ENCODE peak calls at places on chromosomes 2 and 18, in four cellular contexts. I is small intestine, J is spleen, H is heart right ventricle. G is an unnamed sample. For H3K9me3, the result is how much of the 10 kb centered on the place peaks cover.

GRCh38 chr2:50751255-50752069 is 280.5 kb downstream of the NRXN1 start:
- DNase-seq in J (no peak), I (no peak), H (no peak), G (no peak)

GRCh38 chr2:65103013-65103720 is 26.7 kb downstream of the RAB1A start:
- DNase-seq in I (no peak), H (no peak), J (no peak), G (no peak)

GRCh38 chr2:3972377-3972776 is 269.0 kb downstream of the DCDC2C start:
- DNase-seq in J (no peak), H (no peak), I (no peak), G (no peak)

GRCh38 chr2:12363569-12363968 is 353.2 kb upstream of the TRIB2 start:
- DNase-seq in I (no peak), H (no peak), J (no peak), G (no peak)

GRCh38 chr2:160658851-160659250 is 165.2 kb upstream of the RBMS1 start:
- DNase-seq in J (no peak), H (no peak), I (no peak), G (no peak)

GRCh38 chr2:210445116-210445707 is 31.3 kb downstream of the LANCL1 start:
- DNase-seq in J (no peak), H (no peak), I (peak), G (no peak)

GRCh38 chr18:76386886-76387285 is 108.2 kb downstream of the ZNF516 start:
- DNase-seq in I (no peak), H (no peak), J (no peak), G (no peak)

GRCh38 chr2:95374451-95374915 is 28.0 kb upstream of the FAHD2A start:
- DNase-seq in J (peak), H (no peak), I (no peak), G (no peak)

GRCh38 chr2:224584111-224584764 is 925 bp downstream of the CUL3 start:
- DNase-seq in J (peak), H (peak), I (peak), G (peak)

GRCh38 chr2:109143214-109144187 is 14.5 kb downstream of the SH3RF3 start:
- DNase-seq in H (no peak), I (peak), J (no peak), G (no peak)

GRCh38 chr2:216064014-216064630 is 17.5 kb downstream of the PECR start:
- DNase-seq in H (no peak), I (no peak), J (no peak), G (no peak)

GRCh38 chr18:21100141-21100540 is 11.5 kb downstream of the ROCK1 start:
- DNase-seq in I (no peak), J (no peak), H (no peak), G (no peak)

GRCh38 chr18:5103693-5104092 is 93.4 kb downstream of the AKAIN1 start:
- DNase-seq in J (no peak), I (no peak), H (no peak), G (no peak)

GRCh38 chr2:54486766-54487165 is 30.6 kb downstream of the SPTBN1 start:
- DNase-seq in I (no peak), H (no peak), J (no peak), G (no peak)

GRCh38 chr18:58687871-58688308 is 16.6 kb downstream of the MALT1 start:
- DNase-seq in I (peak), J (no peak), H (no peak), G (no peak)

GRCh38 chr2:223101340-223102039 is 49.5 kb downstream of the KCNE4 start:
- DNase-seq in I (peak), H (no peak), J (no peak), G (no peak)

GRCh38 chr2:207813942-207814341 is 44.2 kb upstream of the FZD5 start:
- DNase-seq in J (no peak), I (no peak), H (no peak), G (no peak)

GRCh38 chr2:27032495-27033252 is at the start of gene TMEM214:
- DNase-seq in J (peak), H (peak), I (peak), G (peak)

GRCh38 chr2:56127013-56127772 is 56.6 kb upstream of the CCDC85A start:
- DNase-seq in I (no peak), H (no peak), J (no peak), G (no peak)

GRCh38 chr2:72150157-72150960 is 2.7 kb upstream of the CYP26B1 start:
- DNase-seq in H (peak), J (peak), I (peak), G (peak)

GRCh38 chr18:13435596-13436333 is 217.2 kb downstream of the LDLRAD4 start:
- DNase-seq in J (no peak), I (no peak), H (no peak), G (peak)

GRCh38 chr2:42951263-42951938 is 159.0 kb upstream of the HAAO start:
- DNase-seq in I (no peak), H (peak), J (no peak), G (no peak)

GRCh38 chr2:1227289-1227900 is 185.9 kb upstream of the TPO start:
- DNase-seq in I (no peak), H (peak), J (peak), G (no peak)

GRCh38 chr2:121368155-121368554 is 83.2 kb upstream of the TFCP2L1 start:
- DNase-seq in I (no peak), H (no peak), J (no peak), G (no peak)

GRCh38 chr2:188701836-188702235 is 272.3 kb upstream of the COL3A1 start:
- DNase-seq in I (no peak), J (no peak), H (no peak), G (no peak)

GRCh38 chr2:8223731-8224678 is 457.9 kb upstream of the ID2 start:
- DNase-seq in H (no peak), J (no peak), I (no peak), G (no peak)

DNA sequence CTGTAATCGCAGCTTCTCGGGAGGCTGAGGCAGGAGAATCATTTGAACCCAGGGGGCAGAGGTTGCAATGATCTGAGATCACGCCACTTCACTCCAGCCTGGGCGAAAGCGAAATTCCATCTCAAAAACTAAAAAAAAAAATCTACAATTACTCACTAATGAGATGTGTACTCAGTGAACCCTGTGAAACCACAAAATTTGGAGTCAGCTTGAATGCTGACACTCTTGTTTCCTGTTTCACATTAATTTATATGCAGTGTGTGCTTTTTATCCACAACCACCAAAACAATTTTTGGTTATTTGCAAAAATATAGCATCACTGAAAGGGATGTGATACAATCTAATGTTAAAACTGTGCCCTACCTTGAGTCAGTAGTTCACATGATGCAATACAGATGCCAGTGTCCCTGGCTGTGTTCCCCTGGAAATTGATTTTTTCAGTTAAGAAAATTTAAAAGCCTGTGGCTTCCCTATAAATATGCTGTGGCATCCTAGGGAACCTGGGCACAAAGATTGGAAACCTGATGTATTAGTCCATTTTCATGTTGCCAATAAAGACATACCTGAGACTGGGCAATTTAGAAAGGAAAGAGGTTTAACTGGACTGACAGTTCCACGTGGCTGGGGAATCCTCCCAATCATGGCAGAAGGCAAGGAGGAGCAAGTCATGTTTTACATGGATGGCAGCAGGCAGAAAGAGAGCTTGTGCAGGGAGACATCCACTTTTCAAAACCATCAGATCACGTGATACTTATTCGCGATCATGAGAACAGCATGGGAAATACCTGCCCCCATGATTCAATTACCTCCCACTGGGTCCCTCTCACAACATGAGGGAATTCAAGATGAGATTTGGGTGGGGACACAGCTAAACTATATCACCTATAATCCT is 337.5 kb upstream of the NT5C1B start:
- DNase-seq in I (no peak), H (no peak), J (no peak), G (no peak)
- H3K27ac ChIP-seq in I (no peak), H (no peak), J (no peak), G (peak)

GRCh38 chr18:79776674-79777073 is 21.1 kb upstream of the KCNG2 start:
- DNase-seq in H (no peak), I (no peak), J (no peak), G (no peak)
- H3K9me3 ChIP-seq in H (under half), I (under half), J (under half), G (under half)

GRCh38 chr2:105751272-105751671 is 6.6 kb downstream of the NCK2 start:
- DNase-seq in H (no peak), I (no peak), J (no peak), G (no peak)

GRCh38 chr2:105753380-105753779 is 8.7 kb downstream of the NCK2 start:
- DNase-seq in H (no peak), J (no peak), I (peak), G (no peak)

GRCh38 chr2:105754011-105754410 is 9.3 kb downstream of the NCK2 start:
- DNase-seq in J (no peak), H (no peak), I (no peak), G (no peak)

GRCh38 chr2:105750735-105751134 is 6.0 kb downstream of the NCK2 start:
- DNase-seq in H (no peak), I (no peak), J (no peak), G (no peak)

DNA sequence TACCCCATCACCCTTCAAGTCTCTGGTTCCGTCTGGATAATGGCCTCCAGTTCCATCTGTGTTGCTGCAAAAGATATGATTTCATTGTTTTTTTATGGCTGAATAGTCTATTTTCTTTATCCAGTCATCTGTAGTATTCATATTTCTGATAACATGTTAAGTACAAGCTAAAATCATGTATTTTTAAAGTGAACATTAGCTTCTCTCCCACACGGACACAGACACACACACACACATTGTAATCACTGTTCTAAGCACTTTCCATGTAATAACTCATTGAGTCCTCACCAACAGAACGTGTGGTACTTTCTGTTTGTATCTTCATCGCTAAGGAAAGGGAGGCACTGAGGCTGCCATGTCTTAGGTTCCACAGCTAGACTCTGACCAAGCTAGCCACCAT is 8.0 kb downstream of the NCK2 start:
- DNase-seq in J (no peak), I (no peak), H (no peak), G (no peak)
- H3K27ac ChIP-seq in J (peak), I (peak), H (no peak), G (no peak)

DNA sequence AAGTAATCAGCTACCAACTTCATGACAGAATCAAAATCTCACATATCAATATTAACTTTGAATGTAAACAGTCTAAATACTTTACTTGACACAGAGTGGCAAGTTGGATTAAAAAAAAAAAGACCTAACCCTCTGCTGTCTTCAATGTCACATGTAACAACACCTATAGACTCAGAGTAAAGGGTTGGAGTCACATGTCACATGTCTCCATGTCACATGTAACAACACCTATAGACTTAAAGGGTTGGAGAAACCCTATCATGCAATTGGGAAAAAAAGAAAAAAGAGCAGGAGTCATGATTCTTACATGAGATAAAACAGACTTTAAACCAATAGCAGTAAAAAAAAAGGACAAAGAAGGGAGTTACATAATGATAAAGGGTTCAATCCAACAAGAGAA is 665.3 kb upstream of the LRRTM1 start:
- DNase-seq in I (no peak), H (no peak), J (no peak), G (no peak)
- H3K9me3 ChIP-seq in I (under half), H (half or more), J (half or more), G (under half)

DNA sequence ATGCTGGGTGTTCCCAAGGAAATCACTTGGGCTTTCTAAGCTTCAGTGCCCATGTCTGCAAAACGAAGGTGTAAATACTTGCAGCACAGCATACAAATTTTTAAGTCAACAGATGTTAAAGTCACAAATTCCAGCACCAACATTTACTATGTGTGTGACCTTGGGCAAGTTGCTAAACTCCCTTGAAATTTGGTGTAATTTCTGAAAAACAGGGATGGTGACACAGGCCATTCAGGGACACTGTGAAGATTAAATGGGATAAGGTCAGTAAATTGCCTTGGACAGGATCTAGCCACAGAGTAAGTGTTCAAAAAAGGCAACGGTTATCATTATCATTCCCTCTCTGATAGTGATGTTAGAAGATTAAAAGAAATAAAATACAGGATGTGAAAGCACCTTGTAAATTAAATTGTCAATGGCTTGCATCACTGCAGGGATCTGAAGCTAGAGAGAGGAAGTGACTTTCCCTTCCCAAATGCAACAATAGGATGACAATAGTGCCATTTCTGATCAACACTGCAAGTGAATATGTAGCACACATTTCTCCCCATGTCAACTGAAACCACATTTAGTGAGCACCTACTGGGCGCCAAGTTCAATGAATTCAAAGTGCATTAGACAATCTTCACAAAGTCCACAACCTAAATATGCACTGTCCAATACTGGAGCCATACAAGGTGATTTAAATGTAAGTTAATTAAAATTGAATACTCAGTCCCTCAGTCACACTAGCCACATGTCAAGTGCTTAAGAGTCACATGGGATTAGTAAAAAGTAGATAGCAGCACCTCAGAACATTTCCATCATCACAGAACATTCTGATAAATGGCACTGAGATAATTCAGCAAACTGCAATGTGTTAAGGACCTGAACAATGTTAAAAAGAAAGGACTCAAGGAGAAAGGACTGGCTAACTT is 81.2 kb downstream of the STK39 start:
- DNase-seq in H (no peak), J (no peak), I (no peak), G (no peak)
- H3K27ac ChIP-seq in H (no peak), J (no peak), I (no peak), G (peak)

DNA sequence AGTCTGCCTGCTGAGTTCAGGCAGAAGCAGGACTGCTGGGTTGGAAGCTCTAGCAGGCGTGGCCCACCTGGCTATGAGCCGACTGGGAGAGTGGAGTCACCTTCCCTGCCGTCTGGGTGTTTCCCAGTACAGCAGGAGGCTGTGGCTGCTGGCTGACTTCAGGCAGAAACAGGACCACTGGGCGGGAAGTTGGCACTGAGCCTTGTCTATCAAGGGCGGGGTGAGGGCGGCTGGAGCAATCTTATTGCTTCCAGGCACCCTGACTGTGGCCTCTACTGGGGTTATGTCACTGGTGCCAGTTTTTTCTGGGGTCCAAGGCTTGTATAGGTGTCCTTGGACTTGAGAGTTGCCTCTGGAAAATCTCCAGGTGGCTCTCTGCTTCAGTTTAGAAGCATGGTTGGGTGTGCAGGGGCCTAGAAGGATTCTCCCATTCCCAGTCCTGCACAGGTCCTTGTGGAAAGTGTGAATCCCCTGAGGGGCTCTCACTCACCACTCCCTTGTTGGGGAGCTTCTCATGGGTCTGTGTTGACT is 30.5 kb downstream of the LTBP1 start:
- DNase-seq in H (peak), J (no peak), I (peak), G (no peak)
- H3K9me3 ChIP-seq in H (under half), J (under half), I (under half), G (under half)

G was measured in ascending aorta.